ENCODE peak calls at places on chromosomes 7 and 10, in nine cellular contexts. U is choroid plexus epithelial cell, I is uterus, D is stomach, O is spleen, F is cardiac muscle cell, M is K562, V is HFF-Myc, G is A549. H is an unnamed sample.

GRCh38 chr7:147658392-147658791 is 932.2 kb upstream of the C7orf33 start:
- DNase-seq in U (no peak), F (no peak), D (no peak), V (no peak), I (no peak), G (no peak), O (no peak), M (no peak), H (no peak)

GRCh38 chr10:124259139-124259825 is 159.4 kb downstream of the OAT start:
- DNase-seq in G (no peak), V (no peak), I (no peak), F (no peak), M (no peak), D (no peak), O (peak), U (peak), H (no peak)

GRCh38 chr7:69115788-69116187 is 482.5 kb upstream of the AUTS2 start:
- DNase-seq in V (no peak), M (no peak), G (no peak), F (no peak), O (no peak), I (no peak), U (peak), D (no peak), H (peak)

GRCh38 chr10:29304259-29305030 is 15.6 kb downstream of the LYZL1 start:
- DNase-seq in I (peak), U (peak), F (peak), M (peak), O (no peak), G (peak), D (peak), V (peak), H (peak)

GRCh38 chr10:44180321-44181154 is 204.4 kb downstream of the CXCL12 start:
- DNase-seq in G (no peak), U (peak), D (no peak), F (no peak), O (no peak), V (peak), M (no peak), I (peak), H (no peak)

GRCh38 chr7:116433246-116433645 is 66.3 kb upstream of the CAV2 start:
- DNase-seq in I (no peak), F (no peak), D (no peak), U (peak), O (no peak), M (no peak), V (no peak), G (no peak), H (no peak)

GRCh38 chr10:49594594-49594993 is 15.5 kb upstream of the SLC18A3 start:
- DNase-seq in V (peak), I (no peak), G (peak), U (peak), M (peak), D (peak), O (no peak), F (peak), H (no peak)

GRCh38 chr7:75732764-75733630 is 5.7 kb downstream of the HIP1 start:
- DNase-seq in I (peak), U (peak), M (peak), F (no peak), V (peak), D (no peak), O (no peak), G (peak), H (no peak)

GRCh38 chr10:67666416-67667043 is 29.5 kb downstream of the CTNNA3 start:
- DNase-seq in G (peak), V (peak), F (peak), O (no peak), U (peak), D (no peak), M (peak), I (no peak), H (no peak)

GRCh38 chr7:51451751-51452465 is 135.3 kb upstream of the COBL start:
- DNase-seq in M (no peak), D (no peak), G (no peak), O (no peak), U (no peak), I (no peak), F (no peak), V (no peak), H (no peak)
- TF ChIP-seq CTCF in M (peak), D (no peak), G (no peak), O (no peak), U (no peak), I (no peak), F (no peak), V (no peak), H (no peak)

GRCh38 chr7:22192778-22193177 is 164.2 kb downstream of the RAPGEF5 start:
- DNase-seq in U (no peak), O (no peak), M (no peak), D (no peak), V (no peak), I (no peak), F (no peak), G (no peak), H (no peak)
- H3K4me3 ChIP-seq in U (no peak), O (no peak), M (no peak), D (peak), V (no peak), I (peak), F (no peak), G (no peak), H (no peak)

GRCh38 chr10:86261933-86262665 is 104.5 kb downstream of the GRID1 start:
- DNase-seq in M (peak), G (peak), D (peak), I (no peak), O (peak), V (no peak), F (no peak), U (peak), H (no peak)
- TF ChIP-seq CTCF in M (peak), G (peak), D (no peak), I (no peak), O (no peak), V (no peak), F (no peak), U (peak), H (peak)

GRCh38 chr7:100476108-100476780 is 2.8 kb downstream of the TSC22D4 start:
- DNase-seq in I (no peak), D (no peak), F (peak), U (no peak), M (peak), V (no peak), O (peak), G (no peak), H (no peak)
- H3K4me3 ChIP-seq in I (peak), D (peak), F (peak), U (peak), M (peak), V (peak), O (peak), G (no peak), H (peak)

GRCh38 chr10:78875331-78875877 is 193.4 kb upstream of the ZMIZ1 start:
- DNase-seq in G (no peak), M (no peak), I (no peak), V (no peak), O (no peak), D (no peak), F (no peak), U (no peak), H (no peak)
- TF ChIP-seq CTCF in G (no peak), M (no peak), I (no peak), V (no peak), O (no peak), D (no peak), F (no peak), U (no peak), H (no peak)

GRCh38 chr10:130301026-130301892 is 165.1 kb downstream of the GLRX3 start:
- DNase-seq in F (no peak), D (no peak), U (peak), O (peak), I (no peak), M (no peak), V (no peak), G (no peak), H (no peak)
- H3K4me3 ChIP-seq in F (no peak), D (peak), U (no peak), O (peak), I (no peak), M (no peak), V (no peak), G (no peak), H (no peak)

GRCh38 chr10:123140164-123140982 is 4.6 kb downstream of the HMX3 start:
- DNase-seq in U (no peak), M (no peak), F (no peak), O (no peak), D (no peak), G (no peak), I (no peak), V (no peak), H (no peak)
- TF ChIP-seq CTCF in U (no peak), M (no peak), F (no peak), O (no peak), D (no peak), G (peak), I (no peak), V (no peak), H (peak)